ENCODE peak calls at places on chromosomes 2 and 18, in ten cellular contexts. V is NB4, C is IMR-90, W is Peyer's patch, U is ovary, Q is spleen, M is HepG2, B is suprapubic skin, D is esophagus muscularis mucosa, L is breast epithelium. I is an unnamed sample.

GRCh38 chr18:49028091-49028490 is 77.3 kb upstream of the SMAD7 start:
- DNase-seq in D (no peak), U (no peak), Q (no peak), V (no peak), C (no peak), L (no peak), W (no peak), B (no peak), M (no peak), I (no peak)

GRCh38 chr2:28643911-28644334 is 107.7 kb upstream of the PPP1CB start:
- DNase-seq in C (peak; percentile 72), V (no peak), L (no peak), M (no peak), B (no peak), Q (no peak), W (no peak), U (peak; percentile 44), D (no peak), I (no peak)

GRCh38 chr2:197828464-197829135 is 24.2 kb downstream of the PLCL1 start:
- DNase-seq in U (no peak), Q (no peak), L (no peak), B (no peak), C (no peak), W (no peak), M (no peak), D (no peak), V (no peak), I (no peak)

GRCh38 chr2:165743442-165743841 is 50.6 kb downstream of the GALNT3 start:
- DNase-seq in U (no peak), D (no peak), B (no peak), V (peak; percentile 65), C (no peak), L (no peak), M (no peak), W (no peak), Q (no peak), I (no peak)

GRCh38 chr18:21262979-21263378 is 20.9 kb downstream of the GREB1L start:
- DNase-seq in U (no peak), B (no peak), M (no peak), Q (no peak), V (no peak), C (no peak), W (no peak), D (no peak), L (no peak), I (no peak)

GRCh38 chr2:7857904-7858303 is 824.0 kb upstream of the ID2 start:
- DNase-seq in L (no peak), V (no peak), C (peak; percentile 75), B (no peak), U (no peak), Q (no peak), M (no peak), D (peak; percentile 24), W (no peak), I (no peak)

GRCh38 chr2:96773922-96774321 is 13.2 kb downstream of the CNNM4 start:
- DNase-seq in M (no peak), L (no peak), W (no peak), V (no peak), D (no peak), C (no peak), B (no peak), Q (peak; percentile 83), U (no peak), I (no peak)

GRCh38 chr18:4119127-4119648 is 335.9 kb downstream of the DLGAP1 start:
- DNase-seq in D (no peak), B (no peak), M (no peak), L (no peak), Q (no peak), U (no peak), W (no peak), V (no peak), C (no peak), I (no peak)

GRCh38 chr2:37623971-37624897 is 47.2 kb downstream of the CDC42EP3 start:
- DNase-seq in D (no peak), U (no peak), B (no peak), V (peak; percentile 42), Q (no peak), L (no peak), W (no peak), C (peak; percentile 75), M (no peak), I (no peak)

GRCh38 chr18:35137632-35138031 is 96.4 kb downstream of the MAPRE2 start:
- DNase-seq in W (no peak), U (no peak), B (no peak), Q (no peak), D (no peak), C (no peak), M (no peak), V (no peak), L (no peak), I (no peak)

GRCh38 chr2:28465148-28465885 is 30.5 kb upstream of the PLB1 start:
- DNase-seq in V (no peak), M (peak; percentile 45), C (no peak), D (no peak), Q (no peak), L (no peak), B (no peak), W (no peak), U (no peak), I (no peak)

GRCh38 chr18:3998698-3999333 is 456.3 kb downstream of the DLGAP1 start:
- DNase-seq in C (peak; percentile 77), V (peak; percentile 56), W (no peak), L (no peak), D (no peak), B (no peak), U (no peak), Q (no peak), M (peak; percentile 14), I (no peak)

GRCh38 chr18:42030586-42031182 is 75.7 kb downstream of the PIK3C3 start:
- DNase-seq in V (peak; percentile 25), M (peak; percentile 16), C (peak; percentile 24), Q (no peak), B (no peak), D (no peak), U (no peak), L (no peak), W (no peak), I (no peak)

DNA sequence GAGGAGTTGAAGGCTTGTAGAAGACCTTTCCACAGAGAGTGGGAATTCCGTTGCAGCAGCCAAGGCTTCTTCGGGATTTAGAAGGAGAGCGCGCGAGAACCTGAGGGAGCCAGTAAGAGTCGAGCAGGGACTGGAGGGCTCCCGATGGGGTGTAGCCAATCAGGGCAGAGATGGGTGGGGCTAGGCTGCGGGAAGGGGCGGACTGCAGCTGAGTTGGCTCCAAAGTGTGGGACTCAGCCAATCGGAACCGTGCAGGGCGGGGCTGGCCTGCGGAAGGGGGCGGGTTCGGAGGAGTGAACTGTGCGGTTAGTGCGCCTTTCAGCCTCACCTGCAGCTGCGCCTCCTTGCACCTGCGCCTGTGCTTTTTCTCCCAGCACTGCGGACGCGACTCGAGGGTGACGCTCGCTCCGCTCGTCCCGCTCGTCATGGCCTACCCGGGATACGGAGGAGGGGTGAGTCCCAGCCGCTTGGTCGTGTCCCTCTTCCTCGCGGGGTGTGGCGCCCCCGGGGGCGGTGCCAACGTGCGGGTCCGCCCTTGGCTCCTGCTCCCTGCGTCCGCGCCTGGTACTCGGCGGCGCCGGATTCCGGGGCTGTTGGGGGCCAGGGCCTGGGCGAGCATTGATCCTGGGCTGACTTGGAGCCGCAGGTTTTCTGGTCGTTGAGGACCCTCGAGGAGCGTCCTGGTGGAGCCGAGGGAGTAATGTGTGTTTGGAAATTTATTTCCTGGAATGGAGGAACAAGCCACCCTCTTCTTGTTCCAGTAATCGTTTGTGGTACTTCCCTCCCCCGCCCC is at the start of gene GCA:
- DNase-seq in C (peak; percentile 89), W (peak; percentile 99), U (peak; percentile 96), L (peak; percentile 97), M (peak; percentile 97), Q (peak; percentile 99), V (peak; percentile 94), B (peak; percentile 99), D (peak; percentile 99), I (peak; percentile 63)
- TF ChIP-seq POLR2A in C (no peak), W (peak; percentile 61), U (peak; percentile 24), L (no peak), M (peak; percentile 63), Q (peak; percentile 59), V (peak; percentile 32), B (peak; percentile 14), D (no peak), I (peak; percentile 77)

GRCh38 chr2:74222300-74222650 is 23.9 kb downstream of the MTHFD2 start:
- DNase-seq in D (no peak), V (peak; percentile 18), L (no peak), C (no peak), W (no peak), M (no peak), Q (no peak), B (no peak), U (no peak), I (no peak)
- TF ChIP-seq POLR2A in D (no peak), V (peak; percentile 15), L (no peak), C (no peak), W (no peak), M (no peak), Q (no peak), B (no peak), U (no peak), I (no peak)

DNA sequence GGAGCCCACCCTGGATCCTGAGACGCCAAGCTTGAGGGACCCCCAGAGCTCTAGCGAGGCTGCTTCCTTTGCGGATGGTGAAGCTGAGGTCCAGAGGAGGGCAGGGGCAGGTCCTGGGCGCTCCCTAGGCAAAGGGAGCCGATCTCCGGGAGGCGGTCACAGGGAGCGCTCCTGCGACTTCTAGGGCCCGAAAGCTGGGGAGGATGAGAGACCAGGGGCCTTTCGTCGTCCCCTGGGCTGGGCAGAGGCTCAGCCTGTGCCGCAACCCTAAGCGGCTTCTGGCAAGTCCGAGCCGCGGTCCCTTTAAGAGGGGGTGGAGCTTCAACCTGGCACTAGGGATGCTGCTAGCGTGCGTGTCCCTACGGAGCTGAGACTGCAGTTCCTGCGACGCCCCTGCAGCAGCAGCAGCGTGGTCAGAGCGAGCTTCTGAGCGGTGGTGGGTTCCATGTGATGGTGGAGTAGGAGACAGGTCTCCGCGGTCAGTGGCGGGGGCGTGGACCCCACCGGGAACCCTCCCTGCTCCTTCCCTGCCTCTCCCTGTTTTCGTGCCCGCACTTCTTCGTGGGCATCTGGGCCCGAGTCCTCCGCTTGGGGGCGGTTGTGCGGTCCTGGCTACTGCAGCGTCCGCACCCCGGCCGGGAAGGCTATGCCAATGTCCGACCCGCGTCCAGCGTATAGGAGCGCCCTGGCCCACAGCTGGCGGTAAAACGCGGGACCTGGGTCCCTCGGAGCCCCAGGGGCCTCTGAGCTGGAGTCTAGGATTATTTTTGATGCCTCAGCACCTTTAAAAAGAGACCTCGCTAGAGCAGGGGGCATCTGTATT is 154.6 kb downstream of the CCDC74A start:
- DNase-seq in M (peak; percentile 80), W (peak; percentile 86), B (peak; percentile 89), L (peak; percentile 77), Q (peak; percentile 94), V (peak; percentile 95), C (peak; percentile 84), U (peak; percentile 82), D (peak; percentile 95), I (peak; percentile 74)
- TF ChIP-seq POLR2A in M (peak; percentile 86), W (no peak), B (no peak), L (no peak), Q (no peak), V (peak; percentile 52), C (peak; percentile 82), U (no peak), D (no peak), I (peak; percentile 82)

GRCh38 chr2:212941361-212941760 is 210.1 kb downstream of the IKZF2 start:
- DNase-seq in B (no peak), C (no peak), W (no peak), M (no peak), V (no peak), U (no peak), D (no peak), Q (no peak), L (no peak), I (no peak)
- TF ChIP-seq POLR2A in B (no peak), C (no peak), W (no peak), M (no peak), V (no peak), U (no peak), D (no peak), Q (no peak), L (no peak), I (no peak)

GRCh38 chr2:64727843-64728463 is 74.2 kb upstream of the SERTAD2 start:
- DNase-seq in U (no peak), C (no peak), M (no peak), B (no peak), Q (peak; percentile 76), V (peak; percentile 36), W (no peak), L (no peak), D (no peak), I (no peak)
- TF ChIP-seq POLR2A in U (no peak), C (no peak), M (no peak), B (no peak), Q (no peak), V (no peak), W (no peak), L (no peak), D (no peak), I (no peak)

I was measured in GM12892.